ENCODE peak calls at places on chromosomes 7 and 10, in six cellular contexts. A, Z, O, C, Y and I are unnamed samples.

GRCh38 chr7:113267271-113267670 is 148.9 kb upstream of the SMIM30 start:
- DNase-seq in A (no peak), Z (no peak), O (no peak), C (no peak), Y (peak), I (no peak)

GRCh38 chr7:47227762-47228177 is 354.1 kb downstream of the TNS3 start:
- DNase-seq in A (no peak), Z (peak), O (no peak), C (no peak), Y (peak), I (peak)

GRCh38 chr7:151756076-151756731 is 120.7 kb downstream of the PRKAG2 start:
- DNase-seq in A (no peak), Z (peak), O (no peak), C (no peak), Y (peak), I (peak)

GRCh38 chr10:129760003-129760315 is 204.1 kb downstream of the EBF3 start:
- DNase-seq in A (no peak), Z (no peak), O (peak), C (no peak), Y (no peak), I (no peak)

GRCh38 chr10:132365102-132365501 is 31.9 kb upstream of the PWWP2B start:
- DNase-seq in A (no peak), Z (no peak), O (no peak), C (no peak), Y (no peak), I (no peak)

GRCh38 chr7:108525327-108525984 is 479 bp downstream of the PNPLA8 start:
- DNase-seq in A (no peak), Z (peak), O (peak), C (peak), Y (peak), I (peak)

GRCh38 chr7:104852386-104852785 is 161.6 kb upstream of the KMT2E start:
- DNase-seq in A (no peak), Z (no peak), O (no peak), C (no peak), Y (no peak), I (no peak)

GRCh38 chr7:25678215-25678614 is 449.9 kb upstream of the NPVF start:
- DNase-seq in A (no peak), Z (no peak), O (no peak), C (no peak), Y (no peak), I (no peak)

GRCh38 chr7:44348851-44349781 is 23.7 kb upstream of the CAMK2B start:
- DNase-seq in A (no peak), Z (peak), O (peak), C (no peak), Y (no peak), I (no peak)

GRCh38 chr7:30335763-30336487 is 51.5 kb downstream of the ZNRF2 start:
- DNase-seq in A (no peak), Z (no peak), O (no peak), C (no peak), Y (peak), I (no peak)

DNA sequence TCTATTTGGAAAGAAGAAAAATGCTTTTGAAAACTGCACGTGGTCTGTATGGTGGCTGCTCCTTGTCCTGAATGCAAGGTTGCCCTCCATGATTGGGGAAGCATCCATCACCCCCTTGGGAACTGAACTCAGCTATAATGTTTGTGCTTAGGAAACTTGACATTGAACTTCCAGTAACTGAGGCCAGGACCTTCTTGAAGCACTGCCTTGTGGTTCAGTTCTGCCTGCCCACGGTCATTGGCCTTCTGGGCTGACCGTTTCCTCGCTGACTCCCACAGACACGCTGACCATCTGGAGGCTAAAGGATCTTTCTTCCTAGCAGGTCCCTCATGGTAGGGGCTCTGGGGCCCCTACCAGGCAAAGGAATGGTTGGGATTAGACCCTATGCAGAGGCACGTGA is 247.8 kb downstream of the CAMK1D start:
- DNase-seq in A (no peak), Z (no peak), O (no peak), C (no peak), Y (no peak), I (no peak)
- H3K14ac ChIP-seq in A (no peak), Z (no peak), O (no peak), C (no peak), Y (no peak), I (no peak)

GRCh38 chr10:119655566-119656001 is 4.4 kb downstream of the BAG3 start:
- DNase-seq in A (no peak), Z (peak), O (no peak), C (no peak), Y (peak), I (peak)
- H2AK5ac ChIP-seq in A (no peak), Z (no peak), O (no peak), C (no peak), Y (peak), I (no peak)

DNA sequence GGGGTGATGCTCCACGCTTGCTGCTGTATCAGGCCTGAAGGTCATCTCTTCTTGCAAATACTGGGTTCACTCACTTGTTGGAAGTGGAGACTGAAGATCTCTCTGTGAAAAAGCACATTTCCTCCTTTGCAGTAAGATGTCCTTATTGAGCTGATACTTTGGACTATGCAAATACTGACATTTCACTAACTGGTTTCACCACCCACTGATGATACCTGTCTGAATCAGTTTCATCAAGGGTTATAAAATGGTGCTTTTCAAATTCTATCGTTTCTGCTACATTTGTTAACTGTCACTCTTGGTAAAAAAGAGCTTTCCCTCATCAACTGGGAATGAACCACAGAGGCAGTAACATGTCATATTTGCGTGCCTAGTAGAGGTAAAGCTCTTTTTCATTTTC is 35.5 kb downstream of the RAB19 start:
- DNase-seq in A (no peak), Z (no peak), O (no peak), C (no peak), Y (no peak), I (no peak)
- H3K14ac ChIP-seq in A (no peak), Z (no peak), O (no peak), C (no peak), Y (no peak), I (no peak)

GRCh38 chr10:108413954-108414353 is 1249.4 kb upstream of the SORCS1 start:
- DNase-seq in A (no peak), Z (no peak), O (no peak), C (no peak), Y (no peak), I (no peak)
- H2AK5ac ChIP-seq in A (no peak), Z (no peak), O (no peak), C (no peak), Y (no peak), I (no peak)

GRCh38 chr10:16187161-16187560 is 249.6 kb upstream of the PTER start:
- DNase-seq in A (no peak), Z (no peak), O (no peak), C (no peak), Y (no peak), I (no peak)
- H3K14ac ChIP-seq in A (no peak), Z (no peak), O (no peak), C (no peak), Y (no peak), I (no peak)

GRCh38 chr7:143210541-143210940 is 11.3 kb upstream of the TAS2R40 start:
- DNase-seq in A (no peak), Z (no peak), O (no peak), C (no peak), Y (no peak), I (peak)

GRCh38 chr7:143202161-143202560 is 18.9 kb downstream of the TAS2R39 start:
- DNase-seq in A (no peak), Z (no peak), O (no peak), C (no peak), Y (no peak), I (no peak)

GRCh38 chr7:143205560-143206293 is 16.1 kb upstream of the TAS2R40 start:
- DNase-seq in A (no peak), Z (no peak), O (no peak), C (no peak), Y (no peak), I (no peak)
- H2AK5ac ChIP-seq in A (no peak), Z (no peak), O (no peak), C (no peak), Y (no peak), I (no peak)

GRCh38 chr10:123683865-123684264 is 17.7 kb downstream of the GPR26 start:
- DNase-seq in A (no peak), Z (no peak), O (no peak), C (no peak), Y (no peak), I (no peak)

GRCh38 chr10:123685260-123685659 is 19.1 kb downstream of the GPR26 start:
- DNase-seq in A (no peak), Z (no peak), O (no peak), C (no peak), Y (no peak), I (no peak)

GRCh38 chr10:123683459-123683858 is 17.3 kb downstream of the GPR26 start:
- DNase-seq in A (no peak), Z (no peak), O (no peak), C (no peak), Y (no peak), I (no peak)

GRCh38 chr10:123681285-123681684 is 15.1 kb downstream of the GPR26 start:
- DNase-seq in A (no peak), Z (no peak), O (no peak), C (no peak), Y (no peak), I (no peak)

GRCh38 chr10:123682477-123682876 is 16.3 kb downstream of the GPR26 start:
- DNase-seq in A (no peak), Z (no peak), O (no peak), C (no peak), Y (no peak), I (no peak)
- H3K14ac ChIP-seq in A (no peak), Z (no peak), O (no peak), C (no peak), Y (no peak), I (no peak)

DNA sequence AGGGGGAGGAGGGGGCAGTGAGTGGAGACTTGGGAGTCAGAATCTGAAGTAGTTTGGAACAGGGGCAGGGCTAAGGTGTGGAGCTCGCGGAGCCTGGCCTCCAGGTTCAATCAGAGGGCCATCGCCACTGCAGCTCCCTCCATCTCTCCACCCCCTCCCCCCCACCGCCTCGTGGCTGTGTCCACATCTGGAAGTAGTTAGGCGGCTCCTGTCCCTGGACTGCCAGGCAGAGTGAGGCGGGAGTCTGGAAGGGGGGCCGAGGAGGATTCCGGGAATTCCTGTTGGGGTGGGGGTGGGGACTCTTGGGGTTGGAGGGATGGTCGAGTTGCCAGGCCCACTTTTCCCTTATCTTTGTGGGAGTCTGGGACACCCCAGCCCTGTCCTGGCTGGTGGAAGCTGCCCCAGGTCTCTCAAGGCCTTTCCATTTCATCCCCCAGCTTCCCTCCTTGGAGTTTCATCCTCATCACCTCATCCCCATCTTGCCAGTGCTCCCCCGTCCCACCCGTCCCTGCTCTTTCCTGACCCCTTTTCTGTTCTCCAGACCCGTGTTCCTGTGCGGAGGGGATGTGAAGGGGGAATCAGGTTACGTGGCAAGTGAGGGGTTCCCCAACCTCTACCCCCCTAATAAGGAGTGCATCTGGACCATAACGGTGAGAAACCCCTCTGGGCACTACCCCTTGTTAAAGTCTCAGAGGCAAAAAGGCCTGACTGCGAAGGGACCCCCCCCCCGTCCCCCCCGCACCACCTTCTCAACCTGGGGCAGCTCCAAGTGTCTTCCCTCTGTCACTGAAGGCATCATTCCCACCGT is 930 bp downstream of the PCOLCE start:
- DNase-seq in A (no peak), Z (peak), O (peak), C (no peak), Y (peak), I (peak)
- H2AK5ac ChIP-seq in A (peak), Z (peak), O (no peak), C (no peak), Y (peak), I (no peak)

GRCh38 chr7:50618281-50618680 is 53.1 kb upstream of the DDC start:
- DNase-seq in A (no peak), Z (no peak), O (no peak), C (no peak), Y (no peak), I (peak)
- H3K14ac ChIP-seq in A (no peak), Z (no peak), O (no peak), C (no peak), Y (no peak), I (no peak)

GRCh38 chr7:43296306-43296705 is 183.9 kb downstream of the HECW1 start:
- DNase-seq in A (no peak), Z (peak), O (no peak), C (no peak), Y (peak), I (peak)
- H2AK5ac ChIP-seq in A (no peak), Z (no peak), O (no peak), C (no peak), Y (no peak), I (no peak)